ENCODE peak calls at places on chromosomes 3 and 15, in ten cellular contexts. H is fibroblast of the aortic adventitia; U is dorsolateral prefrontal cortex; N is NCI-H460; D is A549; M is AG08395; T is SW 1271; E is NCI-H345; B is NCI-H748 treated with DMSO at 0.1 percent for 48 hours; I is activated CD8-positive, alpha-beta memory T cell treated with anti-CD3 and anti-CD28 coated beads for 48 hours. F is an unnamed sample.

GRCh38 chr3:61627768-61628185 is 66.4 kb downstream of the PTPRG start:
- DNase-seq in I (no peak), N (no peak), M (peak; percentile 80), H (peak; percentile 97), T (no peak), B (no peak), D (peak; percentile 26), U (no peak), E (no peak), F (no peak)

GRCh38 chr3:81173514-81173913 is 587.9 kb downstream of the GBE1 start:
- DNase-seq in U (no peak), M (no peak), D (no peak), E (no peak), T (no peak), H (peak; percentile 2), I (no peak), B (no peak), N (no peak), F (no peak)

GRCh38 chr3:62415312-62415791 is 42.0 kb upstream of the FEZF2 start:
- DNase-seq in B (peak; percentile 35), U (no peak), H (no peak), D (no peak), E (peak; percentile 72), T (no peak), N (no peak), M (no peak), I (no peak), F (no peak)

GRCh38 chr15:80586141-80586540 is 109.0 kb upstream of the ABHD17C start:
- DNase-seq in N (no peak), E (no peak), B (no peak), D (no peak), M (no peak), U (no peak), I (no peak), T (no peak), H (no peak), F (no peak)

GRCh38 chr3:43735618-43736017 is 44.9 kb downstream of the ABHD5 start:
- DNase-seq in I (no peak), B (no peak), D (no peak), U (no peak), N (no peak), E (no peak), M (no peak), T (no peak), H (no peak), F (no peak)

GRCh38 chr3:18122264-18122663 is 302.9 kb downstream of the SATB1 start:
- DNase-seq in D (no peak), M (peak; percentile 13), H (no peak), B (no peak), U (no peak), N (no peak), T (no peak), I (no peak), E (no peak), F (no peak)

GRCh38 chr3:40043444-40043755 is 234.0 kb downstream of the MYRIP start:
- DNase-seq in E (peak; percentile 29), I (no peak), D (no peak), U (peak; percentile 25), M (peak; percentile 10), T (no peak), N (no peak), B (no peak), H (peak; percentile 91), F (peak; percentile 23)

GRCh38 chr3:146159616-146160232 is 1.3 kb downstream of the PLOD2 start:
- DNase-seq in U (no peak), I (no peak), M (no peak), N (no peak), D (no peak), H (peak; percentile 40), E (no peak), T (no peak), B (no peak), F (no peak)

GRCh38 chr3:171835116-171835515 is 8.0 kb upstream of the TMEM212 start:
- DNase-seq in H (no peak), M (no peak), T (no peak), B (no peak), N (no peak), D (no peak), E (no peak), I (no peak), U (no peak), F (no peak)